ENCODE peak calls at places on chromosome 22, in eight cellular contexts. V is CD4-positive, alpha-beta memory T cell; Z is aorta; F is body of pancreas; D is H9; U is SJSA1; G is effector memory CD4-positive, alpha-beta T cell; M is H1. P is an unnamed sample.
A peak's percentile ranks its signal among the peaks of the same experiment; 100 is the strongest.

GRCh38 chr22:49449377-49449776 is 378.3 kb downstream of the BRD1 start:
- DNase-seq in F (no peak), M (no peak), V (no peak), U (no peak), G (no peak), D (no peak), Z (peak; percentile 47), P (no peak)

GRCh38 chr22:50705219-50705691 is 32.6 kb downstream of the SHANK3 start:
- DNase-seq in G (no peak), F (peak; percentile 57), V (no peak), D (peak; percentile 91), Z (peak; percentile 72), M (peak; percentile 87), U (no peak), P (no peak)

GRCh38 chr22:29580200-29580810 is 608 bp downstream of the NIPSNAP1 start:
- DNase-seq in G (no peak), U (no peak), D (peak; percentile 43), Z (no peak), F (peak; percentile 50), M (peak; percentile 63), V (no peak), P (no peak)

GRCh38 chr22:19035474-19036228 is 86.6 kb downstream of the DGCR2 start:
- DNase-seq in F (no peak), M (peak; percentile 82), U (peak; percentile 20), D (peak; percentile 68), V (no peak), Z (peak; percentile 68), G (no peak), P (no peak)

GRCh38 chr22:36277482-36278291 is 24.8 kb downstream of the APOL1 start:
- DNase-seq in U (peak; percentile 62), G (peak; percentile 47), Z (peak; percentile 56), F (peak; percentile 66), M (peak; percentile 77), D (peak; percentile 90), V (peak; percentile 62), P (peak; percentile 55)

GRCh38 chr22:44276706-44277403 is 35.9 kb downstream of the SHISAL1 start:
- DNase-seq in Z (no peak), V (no peak), F (no peak), D (no peak), G (no peak), U (no peak), M (no peak), P (no peak)

GRCh38 chr22:44452531-44453420 is 45.3 kb downstream of the RTL6 start:
- DNase-seq in M (no peak), D (no peak), Z (no peak), U (no peak), G (no peak), F (no peak), V (no peak), P (no peak)

GRCh38 chr22:46008291-46008690 is 31.3 kb upstream of the WNT7B start:
- DNase-seq in D (no peak), V (no peak), U (no peak), G (no peak), M (no peak), Z (no peak), F (no peak), P (no peak)

GRCh38 chr22:24325105-24325757 is 54.6 kb downstream of the SPECC1L start:
- DNase-seq in U (peak; percentile 65), D (no peak), G (no peak), M (no peak), F (no peak), Z (no peak), V (peak; percentile 46), P (peak; percentile 36)

GRCh38 chr22:42337356-42337755 is 66.9 kb upstream of the TCF20 start:
- DNase-seq in V (no peak), F (no peak), M (no peak), U (no peak), Z (no peak), D (no peak), G (no peak), P (no peak)
- H3K27ac ChIP-seq in V (no peak overlapping the region), F (no peak overlapping the region), M (no peak overlapping the region), U (no peak overlapping the region), Z (no peak overlapping the region), D (no peak overlapping the region), G (no peak overlapping the region), P (no peak overlapping the region)

GRCh38 chr22:40122792-40123191 is 54.9 kb upstream of the TNRC6B start:
- DNase-seq in U (no peak), G (no peak), F (no peak), M (no peak), V (no peak), D (no peak), Z (no peak), P (no peak)
- H3K27me3 ChIP-seq in U (no peaks in the 10 kb centered on the region), G (no peaks in the 10 kb centered on the region), F (no peaks in the 10 kb centered on the region), M (no peaks in the 10 kb centered on the region), V (no peaks in the 10 kb centered on the region), D (no peaks in the 10 kb centered on the region), Z (no peaks in the 10 kb centered on the region), P (no peaks in the 10 kb centered on the region)

GRCh38 chr22:23248583-23248982 is 68.3 kb downstream of the BCR start:
- DNase-seq in V (no peak), D (peak; percentile 61), F (peak; percentile 45), U (no peak), Z (no peak), M (no peak), G (no peak), P (no peak)

GRCh38 chr22:23251445-23252093 is 71.3 kb downstream of the BCR start:
- DNase-seq in F (peak; percentile 66), D (no peak), G (no peak), V (no peak), U (no peak), M (no peak), Z (no peak), P (no peak)

GRCh38 chr22:23249506-23250423 is 69.5 kb downstream of the BCR start:
- DNase-seq in G (no peak), Z (no peak), V (no peak), F (no peak), U (no peak), D (no peak), M (no peak), P (no peak)

GRCh38 chr22:23253475-23254055 is 73.3 kb downstream of the BCR start:
- DNase-seq in V (no peak), U (no peak), F (no peak), D (no peak), Z (no peak), G (no peak), M (no peak), P (no peak)

GRCh38 chr22:23250424-23251363 is 70.4 kb downstream of the BCR start:
- DNase-seq in U (no peak), Z (no peak), G (no peak), F (no peak), V (no peak), D (no peak), M (no peak), P (no peak)
- H3K4me1 ChIP-seq in U (peaks cover 37% of the 10 kb centered on the region), Z (no peaks in the 10 kb centered on the region), G (peaks cover 22% of the 10 kb centered on the region), F (peaks cover 35% of the 10 kb centered on the region), V (peaks cover 53% of the 10 kb centered on the region), D (peaks cover 15% of the 10 kb centered on the region), M (peaks cover 24% of the 10 kb centered on the region), P (peaks cover 8% of the 10 kb centered on the region)

GRCh38 chr22:17914474-17914873 is 109.9 kb downstream of the MICAL3 start:
- DNase-seq in V (no peak), M (no peak), D (no peak), G (no peak), Z (no peak), U (no peak), F (no peak), P (no peak)
- H3K27ac ChIP-seq in V (no peak overlapping the region), M (no peak overlapping the region), D (no peak overlapping the region), G (no peak overlapping the region), Z (no peak overlapping the region), U (no peak overlapping the region), F (no peak overlapping the region), P (no peak overlapping the region)

GRCh38 chr22:27799334-27800249 is 2.0 kb downstream of the MN1 start:
- DNase-seq in Z (peak; percentile 86), F (peak; percentile 40), D (peak; percentile 47), U (no peak), M (no peak), V (no peak), G (no peak), P (peak; percentile 40)
- H3K27me3 ChIP-seq in Z (no peaks in the 10 kb centered on the region), F (peaks cover 9% of the 10 kb centered on the region), D (peaks cover 61% of the 10 kb centered on the region), U (peaks cover 22% of the 10 kb centered on the region), M (peaks cover 60% of the 10 kb centered on the region), V (no peaks in the 10 kb centered on the region), G (peaks cover 5% of the 10 kb centered on the region), P (no peaks in the 10 kb centered on the region)